ENCODE peak calls at places on chromosome 11, in nine cellular contexts. One of them, this sample, is unnamed.

GRCh38 chr11:79263001-79263400 is 177.8 kb downstream of the TENM4 start:
- DNase-seq in HTR-8/SVneo: no peak
- DNase-seq in H9: peak
- DNase-seq in posterior vena cava: no peak
- DNase-seq in activated T-cell treated with anti-CD3 and anti-CD28 coated beads for 1 hour: no peak
- DNase-seq in choroid plexus epithelial cell: no peak
- DNase-seq in psoas muscle: no peak
- DNase-seq in NCI-H774: peak
- DNase-seq in astrocyte: no peak
- DNase-seq in this sample: peak

GRCh38 chr11:11335043-11335442 is 18.0 kb downstream of the CSNK2A3 start:
- DNase-seq in choroid plexus epithelial cell: no peak
- DNase-seq in posterior vena cava: no peak
- DNase-seq in astrocyte: no peak
- DNase-seq in NCI-H774: no peak
- DNase-seq in H9: no peak
- DNase-seq in psoas muscle: no peak
- DNase-seq in HTR-8/SVneo: no peak
- DNase-seq in activated T-cell treated with anti-CD3 and anti-CD28 coated beads for 1 hour: no peak
- DNase-seq in this sample: no peak

GRCh38 chr11:108498816-108499408 is 728 bp upstream of the POGLUT3 start:
- DNase-seq in posterior vena cava: no peak
- DNase-seq in psoas muscle: peak
- DNase-seq in HTR-8/SVneo: no peak
- DNase-seq in H9: peak
- DNase-seq in astrocyte: no peak
- DNase-seq in choroid plexus epithelial cell: no peak
- DNase-seq in activated T-cell treated with anti-CD3 and anti-CD28 coated beads for 1 hour: no peak
- DNase-seq in NCI-H774: no peak
- DNase-seq in this sample: peak

GRCh38 chr11:28773606-28774005 is 665.4 kb downstream of the METTL15 start:
- DNase-seq in HTR-8/SVneo: no peak
- DNase-seq in H9: peak
- DNase-seq in psoas muscle: no peak
- DNase-seq in activated T-cell treated with anti-CD3 and anti-CD28 coated beads for 1 hour: no peak
- DNase-seq in astrocyte: no peak
- DNase-seq in NCI-H774: no peak
- DNase-seq in choroid plexus epithelial cell: no peak
- DNase-seq in posterior vena cava: no peak
- DNase-seq in this sample: no peak

GRCh38 chr11:77287615-77288273 is 13.7 kb downstream of the GDPD4 start:
- DNase-seq in activated T-cell treated with anti-CD3 and anti-CD28 coated beads for 1 hour: no peak
- DNase-seq in posterior vena cava: no peak
- DNase-seq in astrocyte: peak
- DNase-seq in NCI-H774: no peak
- DNase-seq in choroid plexus epithelial cell: peak
- DNase-seq in HTR-8/SVneo: peak
- DNase-seq in H9: no peak
- DNase-seq in psoas muscle: no peak
- DNase-seq in this sample: no peak

GRCh38 chr11:845872-846271 is 3.2 kb downstream of the TSPAN4 start:
- DNase-seq in astrocyte: no peak
- DNase-seq in posterior vena cava: no peak
- DNase-seq in choroid plexus epithelial cell: peak
- DNase-seq in H9: no peak
- DNase-seq in NCI-H774: no peak
- DNase-seq in psoas muscle: no peak
- DNase-seq in HTR-8/SVneo: no peak
- DNase-seq in activated T-cell treated with anti-CD3 and anti-CD28 coated beads for 1 hour: no peak
- DNase-seq in this sample: no peak

GRCh38 chr11:16966633-16967346 is 47.4 kb downstream of the PLEKHA7 start:
- DNase-seq in activated T-cell treated with anti-CD3 and anti-CD28 coated beads for 1 hour: no peak
- DNase-seq in posterior vena cava: peak
- DNase-seq in psoas muscle: no peak
- DNase-seq in H9: no peak
- DNase-seq in HTR-8/SVneo: no peak
- DNase-seq in choroid plexus epithelial cell: no peak
- DNase-seq in NCI-H774: no peak
- DNase-seq in astrocyte: no peak
- DNase-seq in this sample: no peak

GRCh38 chr11:133548641-133549040 is 16.3 kb upstream of the OPCML start:
- DNase-seq in psoas muscle: no peak
- DNase-seq in astrocyte: no peak
- DNase-seq in HTR-8/SVneo: no peak
- DNase-seq in activated T-cell treated with anti-CD3 and anti-CD28 coated beads for 1 hour: no peak
- DNase-seq in H9: no peak
- DNase-seq in NCI-H774: no peak
- DNase-seq in posterior vena cava: no peak
- DNase-seq in choroid plexus epithelial cell: no peak
- DNase-seq in this sample: no peak

GRCh38 chr11:132312161-132312560 is 941.7 kb downstream of the NTM start:
- DNase-seq in posterior vena cava: no peak
- DNase-seq in H9: no peak
- DNase-seq in HTR-8/SVneo: no peak
- DNase-seq in astrocyte: peak
- DNase-seq in choroid plexus epithelial cell: peak
- DNase-seq in activated T-cell treated with anti-CD3 and anti-CD28 coated beads for 1 hour: no peak
- DNase-seq in psoas muscle: no peak
- DNase-seq in NCI-H774: no peak
- DNase-seq in this sample: no peak

GRCh38 chr11:120302001-120302805 is 22.9 kb upstream of the TLCD5 start:
- DNase-seq in psoas muscle: no peak
- DNase-seq in activated T-cell treated with anti-CD3 and anti-CD28 coated beads for 1 hour: no peak
- DNase-seq in H9: no peak
- DNase-seq in NCI-H774: no peak
- DNase-seq in astrocyte: no peak
- DNase-seq in posterior vena cava: no peak
- DNase-seq in HTR-8/SVneo: no peak
- DNase-seq in choroid plexus epithelial cell: no peak
- DNase-seq in this sample: peak

GRCh38 chr11:2382927-2383822 is 6.1 kb downstream of the CD81 start:
- DNase-seq in choroid plexus epithelial cell: peak
- DNase-seq in posterior vena cava: no peak
- DNase-seq in HTR-8/SVneo: no peak
- DNase-seq in H9: peak
- DNase-seq in NCI-H774: no peak
- DNase-seq in psoas muscle: peak
- DNase-seq in activated T-cell treated with anti-CD3 and anti-CD28 coated beads for 1 hour: no peak
- DNase-seq in astrocyte: no peak
- DNase-seq in this sample: no peak

GRCh38 chr11:32317646-32318045 is 117.7 kb downstream of the WT1 start:
- DNase-seq in astrocyte: no peak
- DNase-seq in activated T-cell treated with anti-CD3 and anti-CD28 coated beads for 1 hour: no peak
- DNase-seq in NCI-H774: no peak
- DNase-seq in HTR-8/SVneo: no peak
- DNase-seq in posterior vena cava: no peak
- DNase-seq in choroid plexus epithelial cell: no peak
- DNase-seq in H9: no peak
- DNase-seq in psoas muscle: no peak
- DNase-seq in this sample: no peak

GRCh38 chr11:134062255-134063030 is 6.4 kb upstream of the JAM3 start:
- DNase-seq in NCI-H774: no peak
- DNase-seq in activated T-cell treated with anti-CD3 and anti-CD28 coated beads for 1 hour: no peak
- DNase-seq in H9: no peak
- DNase-seq in choroid plexus epithelial cell: no peak
- DNase-seq in psoas muscle: no peak
- DNase-seq in astrocyte: no peak
- DNase-seq in posterior vena cava: peak
- DNase-seq in HTR-8/SVneo: no peak
- DNase-seq in this sample: no peak

GRCh38 chr11:59142530-59143507 is at the start of gene FAM111A:
- DNase-seq in activated T-cell treated with anti-CD3 and anti-CD28 coated beads for 1 hour: peak
- DNase-seq in psoas muscle: peak
- DNase-seq in H9: peak
- DNase-seq in posterior vena cava: peak
- DNase-seq in HTR-8/SVneo: peak
- DNase-seq in astrocyte: peak
- DNase-seq in NCI-H774: peak
- DNase-seq in choroid plexus epithelial cell: peak
- DNase-seq in this sample: peak

GRCh38 chr11:8810331-8811301 is 100.4 kb upstream of the AKIP1 start:
- DNase-seq in H9: peak
- DNase-seq in choroid plexus epithelial cell: peak
- DNase-seq in posterior vena cava: peak
- DNase-seq in activated T-cell treated with anti-CD3 and anti-CD28 coated beads for 1 hour: no peak
- DNase-seq in psoas muscle: peak
- DNase-seq in HTR-8/SVneo: peak
- DNase-seq in NCI-H774: peak
- DNase-seq in astrocyte: peak
- DNase-seq in this sample: peak

GRCh38 chr11:8258289-8258688 is 5.4 kb downstream of the LMO1 start:
- DNase-seq in H9: peak
- DNase-seq in choroid plexus epithelial cell: no peak
- DNase-seq in NCI-H774: no peak
- DNase-seq in activated T-cell treated with anti-CD3 and anti-CD28 coated beads for 1 hour: no peak
- DNase-seq in HTR-8/SVneo: no peak
- DNase-seq in astrocyte: no peak
- DNase-seq in psoas muscle: peak
- DNase-seq in posterior vena cava: peak
- DNase-seq in this sample: peak

GRCh38 chr11:6608011-6608410 is 4.0 kb downstream of the TAF10 start:
- DNase-seq in HTR-8/SVneo: no peak
- DNase-seq in astrocyte: no peak
- DNase-seq in psoas muscle: no peak
- DNase-seq in NCI-H774: no peak
- DNase-seq in H9: no peak
- DNase-seq in posterior vena cava: peak
- DNase-seq in choroid plexus epithelial cell: no peak
- DNase-seq in activated T-cell treated with anti-CD3 and anti-CD28 coated beads for 1 hour: no peak
- DNase-seq in this sample: no peak

GRCh38 chr11:125351045-125351867 is 144.8 kb downstream of the FEZ1 start:
- DNase-seq in NCI-H774: peak
- DNase-seq in astrocyte: no peak
- DNase-seq in HTR-8/SVneo: no peak
- DNase-seq in H9: peak
- DNase-seq in posterior vena cava: peak
- DNase-seq in activated T-cell treated with anti-CD3 and anti-CD28 coated beads for 1 hour: no peak
- DNase-seq in psoas muscle: no peak
- DNase-seq in choroid plexus epithelial cell: no peak
- DNase-seq in this sample: peak

GRCh38 chr11:17369685-17370243 is 18.2 kb downstream of the NCR3LG1 start:
- DNase-seq in posterior vena cava: no peak
- DNase-seq in activated T-cell treated with anti-CD3 and anti-CD28 coated beads for 1 hour: no peak
- DNase-seq in psoas muscle: no peak
- DNase-seq in HTR-8/SVneo: no peak
- DNase-seq in NCI-H774: no peak
- DNase-seq in H9: no peak
- DNase-seq in choroid plexus epithelial cell: no peak
- DNase-seq in astrocyte: no peak
- DNase-seq in this sample: no peak

GRCh38 chr11:10314199-10315072 is 9.6 kb downstream of the ADM start:
- DNase-seq in choroid plexus epithelial cell: peak
- DNase-seq in posterior vena cava: no peak
- DNase-seq in NCI-H774: peak
- DNase-seq in activated T-cell treated with anti-CD3 and anti-CD28 coated beads for 1 hour: no peak
- DNase-seq in psoas muscle: no peak
- DNase-seq in H9: peak
- DNase-seq in HTR-8/SVneo: no peak
- DNase-seq in astrocyte: peak
- DNase-seq in this sample: no peak

GRCh38 chr11:46413755-46414465 is 22.3 kb upstream of the CHRM4 start:
- DNase-seq in H9: no peak
- DNase-seq in NCI-H774: peak
- DNase-seq in HTR-8/SVneo: no peak
- DNase-seq in choroid plexus epithelial cell: no peak
- DNase-seq in psoas muscle: no peak
- DNase-seq in activated T-cell treated with anti-CD3 and anti-CD28 coated beads for 1 hour: no peak
- DNase-seq in astrocyte: no peak
- DNase-seq in posterior vena cava: no peak
- DNase-seq in this sample: no peak

GRCh38 chr11:47257518-47258316 is at the start of gene NR1H3:
- DNase-seq in NCI-H774: no peak
- DNase-seq in posterior vena cava: peak
- DNase-seq in astrocyte: peak
- DNase-seq in H9: peak
- DNase-seq in HTR-8/SVneo: peak
- DNase-seq in activated T-cell treated with anti-CD3 and anti-CD28 coated beads for 1 hour: no peak
- DNase-seq in psoas muscle: peak
- DNase-seq in choroid plexus epithelial cell: peak
- DNase-seq in this sample: peak

GRCh38 chr11:111439905-111440304 is 60.8 kb upstream of the POU2AF1 start:
- DNase-seq in HTR-8/SVneo: no peak
- DNase-seq in activated T-cell treated with anti-CD3 and anti-CD28 coated beads for 1 hour: no peak
- DNase-seq in NCI-H774: no peak
- DNase-seq in astrocyte: no peak
- DNase-seq in posterior vena cava: no peak
- DNase-seq in psoas muscle: no peak
- DNase-seq in H9: no peak
- DNase-seq in choroid plexus epithelial cell: no peak
- DNase-seq in this sample: no peak

GRCh38 chr11:64933935-64934693 is 1.6 kb downstream of the GPHA2 start:
- DNase-seq in H9: no peak
- DNase-seq in psoas muscle: no peak
- DNase-seq in HTR-8/SVneo: no peak
- DNase-seq in activated T-cell treated with anti-CD3 and anti-CD28 coated beads for 1 hour: no peak
- DNase-seq in NCI-H774: no peak
- DNase-seq in astrocyte: no peak
- DNase-seq in choroid plexus epithelial cell: no peak
- DNase-seq in posterior vena cava: peak
- DNase-seq in this sample: no peak

GRCh38 chr11:131644204-131644603 is 273.8 kb downstream of the NTM start:
- DNase-seq in H9: no peak
- DNase-seq in activated T-cell treated with anti-CD3 and anti-CD28 coated beads for 1 hour: no peak
- DNase-seq in posterior vena cava: no peak
- DNase-seq in choroid plexus epithelial cell: no peak
- DNase-seq in NCI-H774: no peak
- DNase-seq in psoas muscle: no peak
- DNase-seq in HTR-8/SVneo: no peak
- DNase-seq in astrocyte: no peak
- DNase-seq in this sample: no peak

GRCh38 chr11:72686639-72687215 is 12.5 kb upstream of the PDE2A start:
- DNase-seq in choroid plexus epithelial cell: peak
- DNase-seq in activated T-cell treated with anti-CD3 and anti-CD28 coated beads for 1 hour: no peak
- DNase-seq in psoas muscle: no peak
- DNase-seq in H9: no peak
- DNase-seq in HTR-8/SVneo: no peak
- DNase-seq in astrocyte: no peak
- DNase-seq in NCI-H774: no peak
- DNase-seq in posterior vena cava: no peak
- DNase-seq in this sample: no peak

GRCh38 chr11:28618426-28618825 is 510.2 kb downstream of the METTL15 start:
- DNase-seq in psoas muscle: no peak
- DNase-seq in activated T-cell treated with anti-CD3 and anti-CD28 coated beads for 1 hour: no peak
- DNase-seq in posterior vena cava: no peak
- DNase-seq in astrocyte: peak
- DNase-seq in NCI-H774: no peak
- DNase-seq in H9: no peak
- DNase-seq in choroid plexus epithelial cell: peak
- DNase-seq in HTR-8/SVneo: no peak
- DNase-seq in this sample: no peak

GRCh38 chr11:111745719-111746504 is 20.3 kb downstream of the PPP2R1B start:
- DNase-seq in choroid plexus epithelial cell: peak
- DNase-seq in psoas muscle: no peak
- DNase-seq in HTR-8/SVneo: no peak
- DNase-seq in astrocyte: peak
- DNase-seq in H9: no peak
- DNase-seq in posterior vena cava: no peak
- DNase-seq in activated T-cell treated with anti-CD3 and anti-CD28 coated beads for 1 hour: no peak
- DNase-seq in NCI-H774: no peak
- DNase-seq in this sample: no peak

GRCh38 chr11:130904380-130904779 is 11.9 kb downstream of the SNX19 start:
- DNase-seq in choroid plexus epithelial cell: peak
- DNase-seq in astrocyte: no peak
- DNase-seq in activated T-cell treated with anti-CD3 and anti-CD28 coated beads for 1 hour: no peak
- DNase-seq in NCI-H774: no peak
- DNase-seq in HTR-8/SVneo: no peak
- DNase-seq in psoas muscle: no peak
- DNase-seq in posterior vena cava: no peak
- DNase-seq in H9: no peak
- DNase-seq in this sample: no peak

GRCh38 chr11:98365185-98365584 is 655.6 kb upstream of the CNTN5 start:
- DNase-seq in psoas muscle: no peak
- DNase-seq in astrocyte: no peak
- DNase-seq in activated T-cell treated with anti-CD3 and anti-CD28 coated beads for 1 hour: no peak
- DNase-seq in posterior vena cava: no peak
- DNase-seq in choroid plexus epithelial cell: no peak
- DNase-seq in HTR-8/SVneo: peak
- DNase-seq in NCI-H774: no peak
- DNase-seq in H9: no peak
- DNase-seq in this sample: no peak

GRCh38 chr11:118290923-118291322 is 13.6 kb upstream of the CD3E start:
- DNase-seq in H9: peak
- DNase-seq in HTR-8/SVneo: peak
- DNase-seq in posterior vena cava: no peak
- DNase-seq in NCI-H774: no peak
- DNase-seq in psoas muscle: no peak
- DNase-seq in activated T-cell treated with anti-CD3 and anti-CD28 coated beads for 1 hour: no peak
- DNase-seq in choroid plexus epithelial cell: peak
- DNase-seq in astrocyte: no peak
- DNase-seq in this sample: peak

This sample was measured in ELF-1.